ENCODE peak calls at places on chromosome 5, in five cellular contexts. One of them, this sample, is unnamed.

GRCh38 chr5:36528588-36528987 is 77.8 kb upstream of the SLC1A3 start:
- DNase-seq in GM12878: no peak
- DNase-seq in SK-N-SH: no peak
- DNase-seq in HepG2: no peak
- DNase-seq in H1: no peak
- DNase-seq in this sample: no peak

GRCh38 chr5:150241298-150242225 is 48.0 kb downstream of the CAMK2A start:
- DNase-seq in H1: no peak
- DNase-seq in SK-N-SH: no peak
- DNase-seq in HepG2: no peak
- DNase-seq in GM12878: no peak
- DNase-seq in this sample: no peak

GRCh38 chr5:1380910-1381309 is 36.0 kb upstream of the CLPTM1L start:
- DNase-seq in SK-N-SH: no peak
- DNase-seq in HepG2: no peak
- DNase-seq in GM12878: no peak
- DNase-seq in H1: no peak
- DNase-seq in this sample: no peak

GRCh38 chr5:151451626-151452520 is 4.5 kb downstream of the SLC36A1 start:
- DNase-seq in HepG2: peak; percentile 83
- DNase-seq in GM12878: peak; percentile 23
- DNase-seq in H1: no peak
- DNase-seq in SK-N-SH: no peak
- DNase-seq in this sample: peak; percentile 19

GRCh38 chr5:160245506-160246100 is 16.3 kb downstream of the FABP6 start:
- DNase-seq in GM12878: no peak
- DNase-seq in H1: no peak
- DNase-seq in HepG2: no peak
- DNase-seq in SK-N-SH: peak; percentile 62
- DNase-seq in this sample: no peak

GRCh38 chr5:56078675-56079500 is 84.1 kb upstream of the IL6ST start:
- DNase-seq in HepG2: peak; percentile 77
- DNase-seq in SK-N-SH: no peak
- DNase-seq in GM12878: no peak
- DNase-seq in H1: no peak
- DNase-seq in this sample: no peak

GRCh38 chr5:42631241-42631640 is 125.4 kb upstream of the CCDC152 start:
- DNase-seq in H1: no peak
- DNase-seq in SK-N-SH: no peak
- DNase-seq in GM12878: no peak
- DNase-seq in HepG2: no peak
- DNase-seq in this sample: no peak

GRCh38 chr5:140245354-140245753 is 57.5 kb downstream of the PFDN1 start:
- DNase-seq in H1: no peak
- DNase-seq in SK-N-SH: no peak
- DNase-seq in HepG2: no peak
- DNase-seq in GM12878: no peak
- DNase-seq in this sample: no peak

GRCh38 chr5:157471709-157472108 is 11.7 kb downstream of the NIPAL4 start:
- DNase-seq in H1: no peak
- DNase-seq in HepG2: peak; percentile 30
- DNase-seq in SK-N-SH: peak; percentile 51
- DNase-seq in GM12878: no peak
- DNase-seq in this sample: no peak

GRCh38 chr5:146755781-146756180 is 122.8 kb downstream of the PPP2R2B start:
- DNase-seq in H1: no peak
- DNase-seq in GM12878: no peak
- DNase-seq in HepG2: no peak
- DNase-seq in SK-N-SH: no peak
- DNase-seq in this sample: no peak

GRCh38 chr5:89697581-89697980 is 712.0 kb downstream of the CETN3 start:
- DNase-seq in H1: no peak
- DNase-seq in HepG2: no peak
- DNase-seq in SK-N-SH: no peak
- DNase-seq in GM12878: no peak
- DNase-seq in this sample: no peak

GRCh38 chr5:53009816-53010215 is 20.7 kb downstream of the ITGA2 start:
- DNase-seq in H1: no peak
- DNase-seq in SK-N-SH: no peak
- DNase-seq in GM12878: no peak
- DNase-seq in HepG2: no peak
- DNase-seq in this sample: no peak

GRCh38 chr5:136080483-136081180 is 51.8 kb downstream of the TGFBI start:
- DNase-seq in HepG2: no peak
- DNase-seq in H1: peak; percentile 72
- DNase-seq in GM12878: peak; percentile 82
- DNase-seq in SK-N-SH: no peak
- DNase-seq in this sample: peak; percentile 71
- TF ChIP-seq TAF1 in HepG2: no peak
- TF ChIP-seq TAF1 in H1: peak; percentile 27
- TF ChIP-seq TAF1 in GM12878: no peak
- TF ChIP-seq TAF1 in SK-N-SH: no peak
- TF ChIP-seq TAF1 in this sample: no peak

DNA sequence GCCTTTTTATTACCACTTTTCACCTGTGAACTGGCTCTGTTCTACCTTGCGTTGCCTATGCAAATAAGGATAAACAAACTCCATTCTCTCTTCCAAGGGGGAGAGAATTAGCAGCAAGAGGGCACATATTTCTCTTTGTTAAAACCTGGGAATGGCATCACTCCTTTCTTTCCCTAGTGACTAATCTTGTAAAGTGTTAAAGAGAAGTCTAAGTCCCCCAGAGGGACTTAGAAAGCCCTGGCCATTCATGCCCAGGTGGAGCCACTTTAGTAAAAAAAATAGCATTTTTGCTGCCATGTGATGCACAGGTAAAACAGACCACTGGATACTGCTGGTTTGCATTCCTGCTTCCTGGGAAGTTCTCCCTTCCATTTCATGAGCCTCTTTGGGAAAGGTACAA is 148.4 kb downstream of the MAN2A1 start:
- DNase-seq in HepG2: no peak
- DNase-seq in GM12878: no peak
- DNase-seq in SK-N-SH: no peak
- DNase-seq in H1: no peak
- DNase-seq in this sample: no peak
- TF ChIP-seq TAF1 in HepG2: no peak
- TF ChIP-seq TAF1 in GM12878: no peak
- TF ChIP-seq TAF1 in SK-N-SH: no peak
- TF ChIP-seq TAF1 in H1: no peak
- TF ChIP-seq TAF1 in this sample: no peak

GRCh38 chr5:72246954-72247442 is 73.0 kb downstream of the MRPS27 start:
- DNase-seq in GM12878: no peak
- DNase-seq in HepG2: no peak
- DNase-seq in H1: no peak
- DNase-seq in SK-N-SH: no peak
- DNase-seq in this sample: no peak

GRCh38 chr5:72245517-72246238 is 74.4 kb downstream of the MRPS27 start:
- DNase-seq in SK-N-SH: no peak
- DNase-seq in HepG2: no peak
- DNase-seq in H1: no peak
- DNase-seq in GM12878: no peak
- DNase-seq in this sample: no peak

GRCh38 chr5:72248352-72249032 is 71.5 kb downstream of the MRPS27 start:
- DNase-seq in H1: no peak
- DNase-seq in SK-N-SH: no peak
- DNase-seq in HepG2: no peak
- DNase-seq in GM12878: no peak
- DNase-seq in this sample: no peak

GRCh38 chr5:72244862-72245371 is 75.1 kb downstream of the MRPS27 start:
- DNase-seq in SK-N-SH: peak; percentile 43
- DNase-seq in H1: no peak
- DNase-seq in HepG2: peak; percentile 54
- DNase-seq in GM12878: no peak
- DNase-seq in this sample: no peak

GRCh38 chr5:72246239-72246580 is 73.8 kb downstream of the MRPS27 start:
- DNase-seq in GM12878: no peak
- DNase-seq in H1: no peak
- DNase-seq in HepG2: no peak
- DNase-seq in SK-N-SH: peak; percentile 41
- DNase-seq in this sample: no peak
- TF ChIP-seq TAF1 in GM12878: no peak
- TF ChIP-seq TAF1 in H1: no peak
- TF ChIP-seq TAF1 in HepG2: no peak
- TF ChIP-seq TAF1 in SK-N-SH: no peak
- TF ChIP-seq TAF1 in this sample: no peak

DNA sequence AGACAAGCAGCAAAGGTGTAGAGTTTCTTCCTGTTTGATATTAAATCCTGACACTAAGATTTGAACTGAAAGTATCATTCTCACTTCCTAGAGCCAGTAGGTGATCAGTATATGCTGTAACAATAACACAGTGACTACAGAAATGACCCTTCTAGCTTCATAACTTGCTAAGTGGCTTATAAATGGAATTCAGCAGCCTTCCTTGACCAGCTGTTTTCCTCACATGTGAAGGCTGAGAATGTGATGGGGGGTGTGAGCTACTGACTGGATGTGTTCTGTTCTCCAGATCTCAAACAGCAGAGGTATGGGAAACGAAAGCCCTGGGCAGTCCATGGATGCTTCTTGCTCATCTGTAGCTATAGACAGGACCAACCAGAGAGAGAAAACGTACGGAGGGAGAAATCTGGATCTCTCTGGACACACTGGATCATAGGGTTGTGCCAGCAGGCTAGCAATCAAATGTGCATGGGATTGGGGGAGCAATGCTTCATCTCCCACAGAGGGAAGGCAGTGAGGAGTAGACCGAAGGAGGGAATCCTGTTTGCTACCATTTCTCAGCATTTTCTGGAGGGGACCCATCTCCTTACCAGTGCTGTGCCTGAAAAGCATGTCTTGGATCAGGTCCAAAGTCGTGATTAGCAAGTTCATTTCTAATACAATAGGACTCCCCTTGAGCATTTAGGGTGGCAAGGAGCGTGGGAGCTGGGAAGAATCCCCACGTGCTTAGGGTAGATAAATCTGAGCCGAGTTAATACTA is 39.4 kb downstream of the TNFAIP8 start:
- DNase-seq in GM12878: peak; percentile 53
- DNase-seq in HepG2: no peak
- DNase-seq in SK-N-SH: no peak
- DNase-seq in H1: no peak
- DNase-seq in this sample: no peak
- TF ChIP-seq TAF1 in GM12878: no peak
- TF ChIP-seq TAF1 in HepG2: no peak
- TF ChIP-seq TAF1 in SK-N-SH: no peak
- TF ChIP-seq TAF1 in H1: no peak
- TF ChIP-seq TAF1 in this sample: no peak

GRCh38 chr5:73282383-73282782 is 109.4 kb downstream of the TMEM174 start:
- DNase-seq in HepG2: no peak
- DNase-seq in H1: no peak
- DNase-seq in GM12878: no peak
- DNase-seq in SK-N-SH: no peak
- DNase-seq in this sample: no peak
- TF ChIP-seq TAF1 in HepG2: no peak
- TF ChIP-seq TAF1 in H1: no peak
- TF ChIP-seq TAF1 in GM12878: no peak
- TF ChIP-seq TAF1 in SK-N-SH: no peak
- TF ChIP-seq TAF1 in this sample: no peak

This sample was measured in GM12891.